ENCODE peak calls at places on chromosomes 13 and 19, in six cellular contexts. One of them, this sample, is unnamed.

GRCh38 chr19:50320596-50320995 is 8.6 kb downstream of the KCNC3 start:
- DNase-seq in T-helper 2 cell: no peak
- DNase-seq in stimulated activated CD4-positive, alpha-beta T cell treated with anti-CD3 and anti-CD28 coated beads, Interleukin-12 subunit alpha, Interleukin-12 subunit beta, amount 100 ng/mL, for 48 hours: no peak
- DNase-seq in osteoblast: peak
- DNase-seq in EL: no peak
- DNase-seq in pancreas: no peak
- DNase-seq in this sample: no peak

GRCh38 chr13:95588721-95589120 is 36.2 kb downstream of the CLDN10 start:
- DNase-seq in osteoblast: peak
- DNase-seq in pancreas: no peak
- DNase-seq in EL: peak
- DNase-seq in T-helper 2 cell: no peak
- DNase-seq in stimulated activated CD4-positive, alpha-beta T cell treated with anti-CD3 and anti-CD28 coated beads, Interleukin-12 subunit alpha, Interleukin-12 subunit beta, amount 100 ng/mL, for 48 hours: no peak
- DNase-seq in this sample: no peak

GRCh38 chr19:2478756-2479555 is 3.0 kb downstream of the GADD45B start:
- DNase-seq in stimulated activated CD4-positive, alpha-beta T cell treated with anti-CD3 and anti-CD28 coated beads, Interleukin-12 subunit alpha, Interleukin-12 subunit beta, amount 100 ng/mL, for 48 hours: no peak
- DNase-seq in EL: peak
- DNase-seq in pancreas: peak
- DNase-seq in T-helper 2 cell: peak
- DNase-seq in osteoblast: peak
- DNase-seq in this sample: peak

GRCh38 chr13:40517486-40518311 is 148.7 kb downstream of the FOXO1 start:
- DNase-seq in osteoblast: no peak
- DNase-seq in stimulated activated CD4-positive, alpha-beta T cell treated with anti-CD3 and anti-CD28 coated beads, Interleukin-12 subunit alpha, Interleukin-12 subunit beta, amount 100 ng/mL, for 48 hours: peak
- DNase-seq in T-helper 2 cell: no peak
- DNase-seq in pancreas: no peak
- DNase-seq in EL: no peak
- DNase-seq in this sample: no peak

GRCh38 chr13:30720470-30720869 is 14.9 kb upstream of the ALOX5AP start:
- DNase-seq in EL: no peak
- DNase-seq in osteoblast: peak
- DNase-seq in pancreas: no peak
- DNase-seq in T-helper 2 cell: no peak
- DNase-seq in stimulated activated CD4-positive, alpha-beta T cell treated with anti-CD3 and anti-CD28 coated beads, Interleukin-12 subunit alpha, Interleukin-12 subunit beta, amount 100 ng/mL, for 48 hours: no peak
- DNase-seq in this sample: peak

GRCh38 chr13:114143806-114144605 is 11.6 kb upstream of the RASA3 start:
- DNase-seq in osteoblast: peak
- DNase-seq in T-helper 2 cell: peak
- DNase-seq in stimulated activated CD4-positive, alpha-beta T cell treated with anti-CD3 and anti-CD28 coated beads, Interleukin-12 subunit alpha, Interleukin-12 subunit beta, amount 100 ng/mL, for 48 hours: peak
- DNase-seq in EL: no peak
- DNase-seq in pancreas: peak
- DNase-seq in this sample: no peak

GRCh38 chr13:59119475-59119874 is 1044.3 kb downstream of the DIAPH3 start:
- DNase-seq in osteoblast: no peak
- DNase-seq in EL: no peak
- DNase-seq in stimulated activated CD4-positive, alpha-beta T cell treated with anti-CD3 and anti-CD28 coated beads, Interleukin-12 subunit alpha, Interleukin-12 subunit beta, amount 100 ng/mL, for 48 hours: no peak
- DNase-seq in pancreas: no peak
- DNase-seq in T-helper 2 cell: no peak
- DNase-seq in this sample: no peak

GRCh38 chr13:97496511-97496910 is 62.5 kb downstream of the RAP2A start:
- DNase-seq in EL: no peak
- DNase-seq in T-helper 2 cell: no peak
- DNase-seq in stimulated activated CD4-positive, alpha-beta T cell treated with anti-CD3 and anti-CD28 coated beads, Interleukin-12 subunit alpha, Interleukin-12 subunit beta, amount 100 ng/mL, for 48 hours: no peak
- DNase-seq in pancreas: no peak
- DNase-seq in osteoblast: no peak
- DNase-seq in this sample: no peak

GRCh38 chr19:1416014-1416841 is 8.8 kb downstream of the DAZAP1 start:
- DNase-seq in EL: no peak
- DNase-seq in osteoblast: peak
- DNase-seq in pancreas: peak
- DNase-seq in T-helper 2 cell: no peak
- DNase-seq in stimulated activated CD4-positive, alpha-beta T cell treated with anti-CD3 and anti-CD28 coated beads, Interleukin-12 subunit alpha, Interleukin-12 subunit beta, amount 100 ng/mL, for 48 hours: no peak
- DNase-seq in this sample: no peak

This sample was measured in LHCN-M2.